ENCODE peak calls at places on chromosomes 16 and 17, in eight cellular contexts. T, W, O, K, V, Z, L and P are unnamed samples.

GRCh38 chr17:5661486-5662125 is 77.3 kb upstream of the NLRP1 start:
- DNase-seq in K (no peak), V (no peak), O (no peak), Z (no peak), W (no peak), L (no peak), T (peak; percentile 76), P (no peak)

GRCh38 chr17:56125830-56126819 is 27.1 kb upstream of the ANKFN1 start:
- DNase-seq in K (peak; percentile 68), Z (no peak), V (no peak), L (peak; percentile 79), O (peak; percentile 18), W (no peak), T (peak; percentile 76), P (no peak)

GRCh38 chr16:81094771-81095251 is 1.4 kb downstream of the GCSH start:
- DNase-seq in V (no peak), Z (no peak), O (no peak), T (no peak), L (no peak), K (peak; percentile 64), W (no peak), P (no peak)

GRCh38 chr16:85033153-85033552 is 5.6 kb downstream of the KIAA0513 start:
- DNase-seq in K (no peak), W (no peak), T (peak; percentile 58), Z (no peak), L (no peak), V (no peak), O (no peak), P (no peak)

GRCh38 chr17:40540448-40540847 is 24.8 kb downstream of the CCR7 start:
- DNase-seq in L (no peak), V (no peak), K (no peak), W (no peak), Z (no peak), T (no peak), O (no peak), P (no peak)

GRCh38 chr16:50289950-50290764 is 23.8 kb downstream of the ADCY7 start:
- DNase-seq in W (no peak), T (no peak), L (no peak), V (no peak), K (no peak), O (no peak), Z (no peak), P (no peak)

GRCh38 chr16:20878682-20879147 is 21.4 kb downstream of the DCUN1D3 start:
- DNase-seq in T (no peak), K (no peak), Z (no peak), V (no peak), L (no peak), O (no peak), W (no peak), P (no peak)

GRCh38 chr17:4901648-4902344 is 1.1 kb downstream of the CHRNE start:
- DNase-seq in Z (peak; percentile 92), T (peak; percentile 51), W (peak; percentile 64), O (peak; percentile 76), K (no peak), V (no peak), L (no peak), P (peak; percentile 76)

GRCh38 chr17:39123627-39124026 is 27.8 kb downstream of the PLXDC1 start:
- DNase-seq in Z (no peak), W (no peak), V (no peak), T (no peak), K (no peak), L (peak; percentile 62), O (no peak), P (no peak)

GRCh38 chr17:5785867-5786509 is 201.7 kb upstream of the NLRP1 start:
- DNase-seq in T (no peak), W (no peak), K (no peak), V (no peak), Z (no peak), O (no peak), L (no peak), P (no peak)

GRCh38 chr17:19762515-19762961 is 14.4 kb upstream of the ALDH3A1 start:
- DNase-seq in K (peak; percentile 44), Z (no peak), V (peak; percentile 97), O (peak; percentile 92), T (peak; percentile 99), L (peak; percentile 38), W (no peak), P (peak; percentile 50)

GRCh38 chr17:75130632-75131277 is 787 bp downstream of the NT5C start:
- DNase-seq in V (peak; percentile 81), W (peak; percentile 71), K (peak; percentile 60), L (peak; percentile 39), Z (peak; percentile 55), O (peak; percentile 91), T (peak; percentile 93), P (peak; percentile 60)

GRCh38 chr16:48576927-48577326 is 33.1 kb downstream of the N4BP1 start:
- DNase-seq in O (no peak), L (no peak), K (no peak), T (no peak), Z (no peak), W (no peak), V (no peak), P (no peak)

GRCh38 chr17:74949455-74950115 is 13.9 kb downstream of the OTOP3 start:
- DNase-seq in K (no peak), T (no peak), Z (no peak), L (no peak), W (no peak), O (no peak), V (no peak), P (no peak)

DNA sequence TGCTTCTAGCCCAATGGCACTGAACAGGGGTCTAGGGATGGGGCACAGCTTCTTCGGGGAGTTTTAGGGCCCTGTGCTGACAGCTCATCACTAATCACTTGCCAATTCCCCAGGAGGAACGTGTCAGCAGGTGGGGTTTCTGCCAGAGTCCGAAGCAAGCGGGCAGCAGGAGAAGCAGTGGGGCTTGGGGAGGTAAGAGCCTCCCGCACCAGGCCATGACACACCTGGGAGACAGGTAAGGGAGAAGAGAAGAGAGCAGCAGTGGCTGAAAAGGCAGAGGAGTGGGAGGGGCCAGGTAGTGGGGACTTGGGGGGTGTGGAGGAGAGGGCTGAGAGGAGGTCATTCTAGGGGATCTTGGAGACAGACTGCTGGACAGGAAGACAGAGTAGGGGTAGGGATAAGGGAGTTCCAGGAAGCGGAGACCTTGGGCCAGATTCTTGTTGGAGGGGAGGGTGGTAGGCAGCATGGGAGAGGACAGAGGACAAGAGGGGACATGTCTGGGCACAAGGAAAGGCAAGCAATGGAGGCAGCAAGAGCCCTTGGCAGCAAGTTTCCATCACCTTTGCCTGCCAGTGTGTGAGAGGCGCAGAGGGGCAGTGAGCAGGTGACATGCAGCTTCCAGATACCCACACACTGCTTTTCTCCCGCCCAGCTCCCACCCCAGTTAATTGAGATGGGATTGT is 4.9 kb downstream of the PHOSPHO1 start:
- DNase-seq in T (peak; percentile 56), L (no peak), V (no peak), O (no peak), K (no peak), W (no peak), Z (no peak), P (no peak)
- H3K4me1 ChIP-seq in T (peaks cover 8% of the 10 kb centered on the region), L (peaks cover 5% of the 10 kb centered on the region), V (peaks cover 16% of the 10 kb centered on the region), O (peaks cover 5% of the 10 kb centered on the region), K (no peaks in the 10 kb centered on the region), W (peaks cover 26% of the 10 kb centered on the region), Z (peaks cover 9% of the 10 kb centered on the region), P (peaks cover 9% of the 10 kb centered on the region)

DNA sequence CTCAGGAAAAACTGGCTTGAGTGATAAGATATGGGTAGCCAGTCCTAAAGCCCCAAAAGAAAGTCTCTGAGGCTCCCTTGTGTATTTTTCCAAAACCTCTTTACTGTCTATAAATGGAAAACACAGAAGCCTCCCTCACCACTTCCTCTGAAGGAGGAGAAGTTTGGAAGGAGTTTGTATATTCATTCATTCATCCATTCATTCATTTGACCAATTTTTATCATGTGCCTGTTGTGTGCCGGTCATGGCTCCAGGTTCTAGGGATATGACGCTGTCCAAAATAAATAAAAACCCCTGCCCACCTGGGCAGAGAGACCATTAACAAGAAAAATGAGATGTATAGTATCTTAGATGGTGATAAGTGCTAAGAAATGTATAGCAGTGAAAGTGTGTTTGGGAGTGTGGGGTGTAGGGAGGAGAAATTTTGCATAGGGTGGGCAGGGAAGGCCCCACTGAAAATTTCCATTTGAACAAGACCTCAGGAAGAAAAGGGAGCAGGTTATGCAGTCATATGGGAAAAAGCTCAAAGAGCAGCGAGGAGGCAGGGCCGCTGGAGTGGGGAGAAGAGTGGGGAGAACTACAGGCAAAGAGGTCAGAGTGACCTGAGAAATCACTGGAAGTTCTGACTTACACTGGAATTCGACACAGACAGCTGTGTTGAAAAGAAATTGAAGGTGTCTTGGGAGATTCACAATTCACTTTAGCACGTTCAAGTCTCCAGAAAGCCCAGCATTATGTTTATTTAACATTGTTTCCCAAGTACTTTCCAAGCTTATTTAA is 6.1 kb upstream of the WIPI1 start:
- DNase-seq in T (no peak), K (no peak), V (no peak), W (no peak), Z (no peak), L (no peak), O (no peak), P (no peak)
- TF ChIP-seq CTCF in T (peak; percentile 26), K (no peak), V (no peak), W (no peak), Z (peak; percentile 83), L (no peak), O (no peak), P (no peak)

GRCh38 chr17:72512649-72513556 is 392.1 kb downstream of the SOX9 start:
- DNase-seq in V (no peak), Z (no peak), K (no peak), O (no peak), T (no peak), W (no peak), L (no peak), P (no peak)
- H3K4me1 ChIP-seq in V (peaks cover 77% of the 10 kb centered on the region), Z (no peaks in the 10 kb centered on the region), K (peaks cover 4% of the 10 kb centered on the region), O (peaks cover 9% of the 10 kb centered on the region), T (no peaks in the 10 kb centered on the region), W (no peaks in the 10 kb centered on the region), L (peaks cover 6% of the 10 kb centered on the region), P (peaks cover 3% of the 10 kb centered on the region)

GRCh38 chr17:80962356-80963329 is 29.0 kb upstream of the CHMP6 start:
- DNase-seq in K (no peak), W (no peak), T (no peak), O (no peak), Z (no peak), V (no peak), L (no peak), P (no peak)

GRCh38 chr17:80960797-80961452 is 30.7 kb upstream of the CHMP6 start:
- DNase-seq in L (no peak), O (no peak), V (no peak), K (no peak), W (no peak), T (no peak), Z (no peak), P (no peak)

GRCh38 chr17:80960037-80960796 is 31.4 kb upstream of the CHMP6 start:
- DNase-seq in K (no peak), W (no peak), V (no peak), T (no peak), Z (no peak), O (no peak), L (no peak), P (no peak)

GRCh38 chr17:80961931-80962330 is 29.7 kb upstream of the CHMP6 start:
- DNase-seq in Z (no peak), K (no peak), V (no peak), W (no peak), T (no peak), L (no peak), O (no peak), P (no peak)

DNA sequence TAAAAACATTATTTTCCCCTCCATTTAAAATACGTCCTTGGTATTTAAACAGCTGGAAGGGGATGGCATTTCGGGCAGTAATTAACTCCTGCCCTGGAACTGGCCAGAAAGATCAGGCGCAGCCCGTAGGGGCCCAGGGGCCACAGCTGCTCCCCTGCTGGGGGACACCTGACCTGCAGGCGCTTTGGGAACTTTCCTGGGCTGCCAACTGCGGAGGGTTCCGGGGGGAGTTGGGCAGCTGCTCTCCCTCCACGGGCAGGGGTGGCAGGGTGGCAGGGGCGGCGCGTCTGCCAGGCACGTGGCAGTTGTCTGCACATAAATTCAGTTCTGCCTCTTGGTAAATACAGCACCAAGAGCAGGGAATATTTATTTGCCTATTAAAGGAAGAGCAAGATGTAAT is 30.1 kb upstream of the CHMP6 start:
- DNase-seq in W (no peak), K (no peak), V (no peak), T (no peak), O (no peak), Z (no peak), L (no peak), P (no peak)
- TF ChIP-seq CTCF in W (peak; percentile 11), K (no peak), V (no peak), T (peak; percentile 41), O (peak; percentile 12), Z (no peak), L (peak; percentile 9), P (no peak)